ENCODE peak calls at places on chromosome 1, in ten cellular contexts. R is D341Med; O is activated CD8-positive, alpha-beta memory T cell treated with anti-CD3 and anti-CD28 coated beads for 48 hours; H is NCI-H1105; G is SK-N-SH; W is NCI-H2171 treated with DMSO at 0.1 percent for 48 hours; E is CD8-positive, alpha-beta T cell; V is activated T-cell treated with anti-CD3 and anti-CD28 coated beads, Interleukin-2, amount 50 U/mL, for 72 hours; Q is HT1080; Y is body of pancreas. N is an unnamed sample.

GRCh38 chr1:115317101-115318012 is 20.7 kb downstream of the NGF start:
- DNase-seq in W (peak), Y (peak), R (no peak), O (no peak), G (peak), H (peak), E (no peak), Q (no peak), V (no peak), N (no peak)

GRCh38 chr1:212452323-212453155 is 19.8 kb downstream of the NENF start:
- DNase-seq in R (no peak), G (no peak), H (no peak), Q (peak), V (no peak), O (no peak), W (no peak), Y (no peak), E (no peak), N (no peak)

GRCh38 chr1:52574594-52574993 is 21.7 kb upstream of the TUT4 start:
- DNase-seq in H (no peak), Q (peak), O (no peak), Y (no peak), G (no peak), V (no peak), R (no peak), E (no peak), W (no peak), N (peak)

GRCh38 chr1:183077107-183077506 is 53.9 kb downstream of the LAMC1 start:
- DNase-seq in Y (no peak), Q (no peak), E (no peak), W (no peak), R (no peak), H (no peak), V (no peak), O (no peak), G (no peak), N (no peak)

GRCh38 chr1:970973-971730 is 4.9 kb downstream of the PLEKHN1 start:
- DNase-seq in W (no peak), H (no peak), E (no peak), R (no peak), O (no peak), G (no peak), Q (no peak), Y (no peak), V (no peak), N (no peak)

GRCh38 chr1:8152731-8153702 is 126.9 kb upstream of the ERRFI1 start:
- DNase-seq in O (peak), R (no peak), H (no peak), E (peak), W (no peak), G (no peak), Q (no peak), V (peak), Y (no peak), N (no peak)

GRCh38 chr1:173868266-173869107 is at the start of gene ZBTB37:
- DNase-seq in V (peak), W (peak), G (peak), E (peak), O (peak), H (peak), R (peak), Y (peak), Q (no peak), N (peak)

GRCh38 chr1:31675761-31676160 is 28.1 kb downstream of the COL16A1 start:
- DNase-seq in O (no peak), V (no peak), Q (no peak), Y (no peak), W (no peak), G (no peak), H (no peak), R (no peak), E (no peak), N (no peak)

GRCh38 chr1:180229483-180230415 is at the start of gene LHX4:
- DNase-seq in H (peak), R (peak), V (no peak), O (no peak), G (peak), W (peak), E (no peak), Q (peak), Y (no peak), N (no peak)

N was measured in pulmonary artery endothelial cell.